ENCODE peak calls at places on chromosomes 6 and 20, in four cellular contexts. A is colonic mucosa, S is right lobe of liver, Q is mammary epithelial cell. B is an unnamed sample.

GRCh38 chr6:7813704-7814103 is 87.8 kb downstream of the BMP6 start:
- DNase-seq in A (no peak), S (no peak), Q (no peak), B (no peak)

GRCh38 chr6:37965964-37966676 is 146.6 kb downstream of the ZFAND3 start:
- DNase-seq in A (no peak), S (no peak), Q (peak; percentile 57), B (no peak)

GRCh38 chr6:110813813-110814487 is 1.3 kb downstream of the CDK19 start:
- DNase-seq in A (peak; percentile 40), S (no peak), Q (peak; percentile 11), B (no peak)

GRCh38 chr6:49225471-49225870 is 237.6 kb downstream of the MMUT start:
- DNase-seq in A (no peak), S (no peak), Q (no peak), B (no peak)

GRCh38 chr6:28866342-28867077 is 57.3 kb downstream of the TRIM27 start:
- DNase-seq in A (peak; percentile 78), S (peak; percentile 60), Q (peak; percentile 62), B (peak; percentile 88)

GRCh38 chr20:62602550-62602949 is 39.8 kb upstream of the SLCO4A1 start:
- DNase-seq in A (no peak), S (peak; percentile 65), Q (peak; percentile 14), B (no peak)

GRCh38 chr20:44720617-44720993 is 5.4 kb downstream of the CCN5 start:
- DNase-seq in A (no peak), S (no peak), Q (no peak), B (peak; percentile 74)

GRCh38 chr20:34581341-34582189 is 23.0 kb downstream of the MAP1LC3A start:
- DNase-seq in A (no peak), S (no peak), Q (no peak), B (peak; percentile 65)

GRCh38 chr6:15615837-15616236 is 47.0 kb downstream of the DTNBP1 start:
- DNase-seq in A (no peak), S (no peak), Q (no peak), B (no peak)

GRCh38 chr6:355809-356208 is 35.7 kb upstream of the IRF4 start:
- DNase-seq in A (no peak), S (no peak), Q (no peak), B (peak; percentile 33)

GRCh38 chr20:35200255-35200654 is 26.2 kb upstream of the MMP24 start:
- DNase-seq in A (no peak), S (no peak), Q (peak; percentile 75), B (no peak)

GRCh38 chr20:347640-348484 is 951 bp downstream of the NRSN2 start:
- DNase-seq in A (peak; percentile 87), S (peak; percentile 84), Q (peak; percentile 69), B (peak; percentile 94)

GRCh38 chr6:167311286-167311685 is 13.6 kb upstream of the TTLL2 start:
- DNase-seq in A (no peak), S (no peak), Q (no peak), B (no peak)

GRCh38 chr6:11432713-11433450 is 104.7 kb upstream of the TMEM170B start:
- DNase-seq in A (no peak), S (no peak), Q (peak; percentile 55), B (no peak)

GRCh38 chr6:11432091-11432490 is 105.5 kb upstream of the TMEM170B start:
- DNase-seq in A (no peak), S (no peak), Q (no peak), B (no peak)

GRCh38 chr6:11434565-11435326 is 102.8 kb upstream of the TMEM170B start:
- DNase-seq in A (peak; percentile 58), S (no peak), Q (no peak), B (no peak)

GRCh38 chr6:11431455-11431937 is 106.1 kb upstream of the TMEM170B start:
- DNase-seq in A (no peak), S (no peak), Q (no peak), B (no peak)

DNA sequence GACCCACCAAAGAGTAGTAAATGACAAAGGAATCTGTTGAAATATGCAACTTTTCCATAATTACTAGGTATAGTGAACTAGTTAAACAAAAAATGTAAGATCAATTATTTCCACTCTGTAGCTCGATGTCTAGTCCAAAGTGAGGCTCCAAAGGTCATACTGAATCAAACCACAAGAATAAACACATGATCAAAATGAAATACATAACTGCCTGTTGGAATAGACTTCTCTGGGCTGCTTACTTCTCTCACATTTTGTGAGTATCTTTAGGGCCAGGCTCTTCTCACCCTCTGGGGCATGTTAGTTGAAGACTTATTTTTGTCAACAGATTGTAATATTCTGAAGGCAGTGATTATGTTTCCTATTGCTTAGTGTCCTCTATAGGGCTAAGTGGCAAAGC is 103.7 kb upstream of the TMEM170B start:
- DNase-seq in A (no peak), S (no peak), Q (no peak), B (no peak)
- H3K4me1 ChIP-seq in A (no peaks in the 10 kb centered on the region), S (no peaks in the 10 kb centered on the region), Q (peaks cover 33% of the 10 kb centered on the region), B (peaks cover 6% of the 10 kb centered on the region)

GRCh38 chr6:108543165-108543940 is 17.4 kb upstream of the FOXO3 start:
- DNase-seq in A (no peak), S (no peak), Q (no peak), B (no peak)
- H3K4me3 ChIP-seq in A (no peak overlapping the region), S (no peak overlapping the region), Q (no peak overlapping the region), B (no peak overlapping the region)

GRCh38 chr20:8756410-8756809 is 312.5 kb upstream of the PLCB4 start:
- DNase-seq in A (no peak), S (no peak), Q (peak; percentile 23), B (no peak)
- H3K4me1 ChIP-seq in A (no peaks in the 10 kb centered on the region), S (no peaks in the 10 kb centered on the region), Q (peaks cover 7% of the 10 kb centered on the region), B (no peaks in the 10 kb centered on the region)

DNA sequence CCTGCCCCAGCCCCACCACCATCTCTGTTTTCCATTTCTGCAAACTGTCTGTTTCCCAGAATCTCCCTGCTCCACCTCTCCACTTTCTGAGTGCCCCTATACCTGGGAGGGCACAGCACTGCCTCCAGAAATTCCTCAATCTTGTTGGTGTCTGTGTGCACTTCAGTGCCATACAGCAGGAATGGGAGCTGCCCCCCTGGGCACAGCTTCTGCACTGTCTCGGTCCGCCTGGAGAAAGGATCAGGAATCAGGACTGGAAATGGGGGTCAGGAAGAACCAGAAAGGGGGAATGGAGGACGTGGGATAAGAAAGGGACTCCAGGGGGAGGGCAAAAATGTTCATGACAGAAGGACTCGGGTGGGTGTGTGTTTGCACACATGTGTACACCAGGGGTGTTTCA is 2.6 kb downstream of the CLIC1 start:
- DNase-seq in A (no peak), S (no peak), Q (no peak), B (no peak)
- H3K4me3 ChIP-seq in A (no peak overlapping the region), S (no peak overlapping the region), Q (no peak overlapping the region), B (no peak overlapping the region)

DNA sequence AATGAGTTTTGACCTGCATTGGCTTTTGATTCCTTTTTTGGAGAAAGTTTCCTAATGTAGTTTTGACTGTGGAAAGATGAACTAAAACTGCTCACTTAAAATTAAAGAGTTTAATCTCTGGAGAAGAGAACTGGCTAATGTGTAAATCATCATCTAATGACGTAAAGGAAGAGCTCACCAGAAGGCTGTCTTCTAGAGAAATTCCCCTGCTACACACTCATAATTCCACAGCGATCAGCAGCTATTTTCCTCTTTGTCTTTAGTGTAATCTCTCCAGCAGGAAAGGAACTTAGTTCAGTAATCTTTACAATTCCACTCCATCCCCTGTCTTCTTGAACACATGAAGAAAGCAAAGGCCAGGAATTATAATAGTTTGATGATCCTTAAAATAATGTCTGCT is 15.8 kb downstream of the SPTLC3 start:
- DNase-seq in A (no peak), S (no peak), Q (no peak), B (no peak)
- H3K4me1 ChIP-seq in A (no peaks in the 10 kb centered on the region), S (no peaks in the 10 kb centered on the region), Q (peaks cover 54% of the 10 kb centered on the region), B (no peaks in the 10 kb centered on the region)

GRCh38 chr6:27582928-27583725 is 110.2 kb upstream of the ZNF184 start:
- DNase-seq in A (peak; percentile 32), S (no peak), Q (peak; percentile 66), B (no peak)
- H3K4me3 ChIP-seq in A (no peak overlapping the region), S (no peak overlapping the region), Q (no peak overlapping the region), B (no peak overlapping the region)

GRCh38 chr6:39206250-39206721 is 23.0 kb downstream of the KCNK5 start:
- DNase-seq in A (no peak), S (peak; percentile 83), Q (no peak), B (no peak)

GRCh38 chr6:39202166-39202565 is 27.1 kb downstream of the KCNK5 start:
- DNase-seq in A (no peak), S (no peak), Q (no peak), B (no peak)

GRCh38 chr6:39203804-39204495 is 25.3 kb downstream of the KCNK5 start:
- DNase-seq in A (peak; percentile 97), S (no peak), Q (peak; percentile 33), B (no peak)

GRCh38 chr6:39203398-39203797 is 25.9 kb downstream of the KCNK5 start:
- DNase-seq in A (no peak), S (no peak), Q (no peak), B (no peak)

GRCh38 chr6:39204646-39205244 is 24.5 kb downstream of the KCNK5 start:
- DNase-seq in A (no peak), S (no peak), Q (no peak), B (no peak)
- H3K4me1 ChIP-seq in A (peaks cover 34% of the 10 kb centered on the region), S (no peaks in the 10 kb centered on the region), Q (peaks cover 20% of the 10 kb centered on the region), B (no peaks in the 10 kb centered on the region)

GRCh38 chr6:5850848-5851255 is 155.9 kb downstream of the NRN1 start:
- DNase-seq in A (peak; percentile 27), S (no peak), Q (no peak), B (no peak)
- H3K4me3 ChIP-seq in A (peak overlapping the region; percentile 52), S (no peak overlapping the region), Q (no peak overlapping the region), B (no peak overlapping the region)

DNA sequence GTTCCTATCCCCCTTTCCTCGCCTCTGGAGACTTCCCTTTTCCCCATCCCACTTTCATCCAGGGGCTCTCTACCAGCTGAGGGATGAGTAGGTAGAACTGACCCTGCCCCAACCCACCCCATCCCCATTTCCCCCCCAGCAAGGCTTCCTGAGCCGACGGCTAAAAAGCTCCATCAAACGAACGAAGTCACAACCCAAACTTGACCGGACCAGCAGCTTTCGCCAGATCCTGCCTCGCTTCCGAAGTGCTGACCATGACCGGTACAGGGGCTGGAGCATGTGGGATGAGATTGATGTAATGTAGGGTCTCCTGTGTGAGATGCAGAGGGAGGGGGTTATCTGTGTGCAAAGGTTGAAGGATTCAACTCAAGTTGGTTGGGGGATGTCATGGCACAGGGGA is 12.7 kb downstream of the SYNGAP1 start:
- DNase-seq in A (no peak), S (no peak), Q (no peak), B (no peak)
- H3K4me1 ChIP-seq in A (peaks cover 7% of the 10 kb centered on the region), S (no peaks in the 10 kb centered on the region), Q (peaks cover 32% of the 10 kb centered on the region), B (no peaks in the 10 kb centered on the region)

B was measured in aorta.